ENCODE peak calls at places on chromosomes 2 and 18, in four cellular contexts. O is germinal center, T is AG08396, Z is hypothalamus. W is an unnamed sample.

GRCh38 chr2:9315280-9315847 is 108.0 kb downstream of the ITGB1BP1 start:
- DNase-seq in O (no peak), Z (no peak), T (no peak), W (no peak)

GRCh38 chr18:28158083-28158581 is 18.8 kb downstream of the CDH2 start:
- DNase-seq in T (no peak), O (no peak), Z (no peak), W (no peak)

GRCh38 chr18:77651441-77651840 is 401.8 kb downstream of the GALR1 start:
- DNase-seq in O (no peak), Z (no peak), T (no peak), W (no peak)

GRCh38 chr18:48488388-48488850 is 50.4 kb upstream of the CTIF start:
- DNase-seq in T (peak; percentile 78), O (no peak), Z (no peak), W (peak; percentile 70)

GRCh38 chr2:190837417-190837816 is 43.2 kb upstream of the GLS start:
- DNase-seq in O (no peak), T (peak; percentile 21), Z (no peak), W (no peak)

GRCh38 chr18:68779169-68779568 is 18.7 kb upstream of the CCDC102B start:
- DNase-seq in T (peak; percentile 16), O (no peak), Z (no peak), W (no peak)

GRCh38 chr2:236568068-236568921 is 1.3 kb upstream of the ACKR3 start:
- DNase-seq in Z (peak; percentile 43), T (peak; percentile 52), O (peak; percentile 50), W (no peak)

GRCh38 chr18:40882468-40882867 is 1072.6 kb upstream of the PIK3C3 start:
- DNase-seq in O (no peak), T (no peak), Z (no peak), W (peak; percentile 40)

GRCh38 chr2:229910147-229910831 is 11.5 kb downstream of the TRIP12 start:
- DNase-seq in O (no peak), T (no peak), Z (no peak), W (no peak)

GRCh38 chr2:121491566-121491965 is 39.1 kb upstream of the RNU4ATAC start:
- DNase-seq in T (no peak), O (no peak), Z (no peak), W (no peak)

W was measured in breast epithelium.